ENCODE peak calls at places on chromosomes 2 and 18, in ten cellular contexts. N is NCI-H1105; P is GM03348; Y is activated CD4-positive, alpha-beta T cell treated with anti-CD3 and anti-CD28 coated beads, Interleukin-2, amount 50 U/mL, for 48 hours; B is M059J; H is foreskin fibroblast; Z is GM19239; V is AG09319; D is NCI-H460; A is amygdala. F is an unnamed sample.

GRCh38 chr2:156401863-156402262 is 34.3 kb upstream of the GPD2 start:
- DNase-seq in B (no peak), N (no peak), A (no peak), H (no peak), V (no peak), D (no peak), P (no peak), Z (no peak), Y (no peak), F (no peak)

GRCh38 chr2:190576565-190576964 is 42.0 kb upstream of the NEMP2 start:
- DNase-seq in Y (no peak), A (no peak), B (no peak), Z (no peak), N (no peak), H (no peak), P (no peak), D (no peak), V (no peak), F (no peak)

GRCh38 chr18:50678651-50679415 is 118.9 kb downstream of the MAPK4 start:
- DNase-seq in D (no peak), V (no peak), P (no peak), Y (no peak), B (no peak), N (no peak), Z (no peak), A (no peak), H (no peak), F (no peak)

GRCh38 chr2:75130171-75130570 is 69.1 kb downstream of the TACR1 start:
- DNase-seq in P (no peak), V (no peak), A (no peak), Z (no peak), B (peak; percentile 14), Y (no peak), N (no peak), H (no peak), D (peak; percentile 6), F (peak; percentile 4)

GRCh38 chr2:57893347-57893746 is 153.3 kb upstream of the VRK2 start:
- DNase-seq in P (no peak), A (no peak), B (no peak), H (no peak), N (no peak), Y (no peak), Z (no peak), D (no peak), V (no peak), F (no peak)

GRCh38 chr2:197128126-197128525 is 182.5 kb downstream of the ANKRD44 start:
- DNase-seq in B (peak; percentile 37), V (no peak), H (no peak), D (no peak), Y (no peak), Z (no peak), A (no peak), N (no peak), P (no peak), F (no peak)

GRCh38 chr2:191321861-191322662 is 76.9 kb downstream of the MYO1B start:
- DNase-seq in H (peak; percentile 69), B (peak; percentile 97), P (no peak), A (no peak), Y (peak; percentile 3), Z (no peak), V (no peak), N (no peak), D (no peak), F (no peak)

GRCh38 chr2:95007822-95008221 is 17.7 kb upstream of the MAL start:
- DNase-seq in Y (no peak), B (no peak), V (no peak), N (no peak), H (no peak), P (no peak), Z (no peak), A (peak; percentile 69), D (no peak), F (no peak)

GRCh38 chr2:222424281-222424728 is at the start of gene SGPP2:
- DNase-seq in P (no peak), B (no peak), Z (no peak), N (peak; percentile 29), H (peak; percentile 8), V (no peak), A (no peak), D (no peak), Y (peak; percentile 28), F (no peak)

GRCh38 chr2:240460781-240461431 is 25.4 kb downstream of the GPC1 start:
- DNase-seq in D (no peak), P (no peak), V (no peak), N (no peak), B (no peak), Y (no peak), A (no peak), H (no peak), Z (no peak), F (no peak)

GRCh38 chr18:59228361-59228760 is 8.4 kb downstream of the GRP start:
- DNase-seq in B (peak; percentile 71), P (peak; percentile 30), H (peak; percentile 33), D (no peak), Y (no peak), A (no peak), Z (no peak), V (peak; percentile 35), N (no peak), F (no peak)

GRCh38 chr18:70419526-70419925 is 130.7 kb downstream of the SOCS6 start:
- DNase-seq in V (no peak), D (peak; percentile 45), Z (no peak), P (peak; percentile 45), N (no peak), H (peak; percentile 78), A (no peak), B (peak; percentile 77), Y (no peak), F (no peak)

F was measured in OCI-LY7.